ENCODE peak calls at places on chromosomes 5 and 9, in eight cellular contexts. S is SK-N-SH, T is HepG2, U is GM12878, D is HCT116, F is endothelial cell of umbilical vein, M is K562, E is H1. B is an unnamed sample.

GRCh38 chr5:118791986-118792734 is 196.2 kb downstream of the DTWD2 start:
- DNase-seq in S (peak; percentile 46), U (peak; percentile 36), E (peak; percentile 2), F (peak; percentile 66), T (peak; percentile 54), M (peak; percentile 50), D (peak; percentile 45), B (peak; percentile 67)

GRCh38 chr9:83794051-83794450 is 23.5 kb downstream of the GKAP1 start:
- DNase-seq in D (no peak), S (no peak), F (no peak), T (no peak), M (no peak), U (no peak), E (no peak), B (no peak)

GRCh38 chr9:16833285-16833684 is 37.2 kb downstream of the BNC2 start:
- DNase-seq in M (no peak), U (no peak), T (no peak), F (no peak), S (no peak), E (no peak), D (no peak), B (no peak)

GRCh38 chr9:37986771-37987258 is 82.2 kb downstream of the SHB start:
- DNase-seq in M (no peak), T (no peak), S (no peak), D (no peak), U (no peak), E (no peak), F (no peak), B (no peak)

GRCh38 chr5:129460951-129461815 is 1.1 kb downstream of the ADAMTS19 start:
- DNase-seq in T (no peak), D (no peak), U (no peak), S (peak; percentile 71), F (peak; percentile 10), M (peak; percentile 9), E (no peak), B (no peak)

GRCh38 chr5:174972291-174972690 is 247.9 kb downstream of the MSX2 start:
- DNase-seq in D (no peak), S (no peak), M (no peak), U (no peak), E (no peak), T (no peak), F (no peak), B (no peak)

GRCh38 chr5:153888781-153889180 is 149.9 kb downstream of the FAM114A2 start:
- DNase-seq in S (no peak), D (no peak), F (no peak), E (no peak), T (no peak), M (no peak), U (no peak), B (no peak)

GRCh38 chr9:114080773-114081440 is 2.8 kb upstream of the AMBP start:
- DNase-seq in D (no peak), S (no peak), F (no peak), M (no peak), U (no peak), E (no peak), T (peak; percentile 99), B (no peak)

GRCh38 chr5:146662229-146662628 is 146.2 kb upstream of the GPR151 start:
- DNase-seq in M (peak; percentile 9), S (no peak), F (peak; percentile 51), D (peak; percentile 3), T (peak; percentile 19), U (no peak), E (no peak), B (no peak)

GRCh38 chr5:60026174-60026573 is 132.6 kb upstream of the PDE4D start:
- DNase-seq in U (no peak), T (no peak), D (no peak), E (no peak), F (no peak), S (no peak), M (no peak), B (no peak)

GRCh38 chr5:135608361-135608760 is 29.6 kb upstream of the CXCL14 start:
- DNase-seq in S (no peak), U (no peak), T (no peak), D (no peak), E (no peak), M (no peak), F (no peak), B (no peak)

GRCh38 chr5:38636626-38637025 is 80.2 kb upstream of the LIFR start:
- DNase-seq in F (no peak), M (no peak), U (no peak), S (no peak), E (no peak), T (no peak), D (peak; percentile 57), B (no peak)

GRCh38 chr5:57383093-57383861 is 99.3 kb downstream of the ACTBL2 start:
- DNase-seq in E (no peak), D (peak; percentile 92), U (no peak), T (peak; percentile 30), F (peak; percentile 96), M (peak; percentile 88), S (peak; percentile 69), B (peak; percentile 45)

GRCh38 chr5:156582193-156582598 is 255.2 kb downstream of the SGCD start:
- DNase-seq in E (no peak), S (no peak), U (no peak), M (no peak), F (no peak), T (no peak), D (no peak), B (no peak)

GRCh38 chr9:73039253-73039915 is 86.5 kb upstream of the ALDH1A1 start:
- DNase-seq in F (peak; percentile 43), E (no peak), D (no peak), T (no peak), S (no peak), M (no peak), U (no peak), B (no peak)

GRCh38 chr5:108900668-108901067 is 153.0 kb downstream of the FER start:
- DNase-seq in E (no peak), M (no peak), T (peak; percentile 15), S (no peak), D (no peak), U (no peak), F (peak; percentile 24), B (no peak)

GRCh38 chr5:36152324-36153298 is 700 bp downstream of the SKP2 start:
- DNase-seq in F (peak; percentile 3), T (no peak), D (no peak), U (no peak), M (peak; percentile 27), S (peak; percentile 18), E (no peak), B (no peak)

GRCh38 chr9:106862946-106863740 is at the start of gene ZNF462:
- DNase-seq in F (peak; percentile 66), S (peak; percentile 59), U (no peak), D (no peak), E (no peak), M (no peak), T (no peak), B (no peak)

GRCh38 chr9:80553986-80554715 is 982.4 kb downstream of the TLE4 start:
- DNase-seq in F (no peak), E (no peak), M (no peak), D (no peak), U (no peak), T (no peak), S (no peak), B (no peak)

DNA sequence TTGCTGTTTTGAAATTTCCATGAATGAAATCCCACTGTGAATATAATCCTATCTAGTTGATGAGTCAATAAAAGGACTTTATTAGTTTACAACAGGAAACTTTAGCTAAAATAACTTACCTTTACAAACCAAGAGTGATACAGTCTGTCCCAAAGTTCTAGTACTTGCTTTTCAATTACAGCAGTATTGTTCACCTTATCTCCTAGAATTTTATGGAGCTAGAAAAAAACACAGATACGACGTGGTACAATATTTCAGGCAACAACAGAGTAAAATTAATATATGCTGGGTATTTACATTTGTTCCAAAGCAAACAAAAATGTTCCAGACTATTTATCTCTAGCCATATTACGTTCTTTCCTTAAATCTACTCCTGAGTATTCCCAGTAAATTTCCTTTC is 46.9 kb upstream of the CTNNAL1 start:
- DNase-seq in F (no peak), S (no peak), M (no peak), E (no peak), T (no peak), D (no peak), U (no peak), B (no peak)
- TF ChIP-seq POLR2AphosphoS5 in F (no peak), S (no peak), M (no peak), E (no peak), T (no peak), D (no peak), U (no peak), B (no peak)

GRCh38 chr5:58891072-58891970 is 308.4 kb downstream of the RAB3C start:
- DNase-seq in D (peak; percentile 33), F (peak; percentile 63), T (peak; percentile 24), E (peak; percentile 38), U (no peak), M (peak; percentile 42), S (peak; percentile 75), B (no peak)
- H3K27ac ChIP-seq in D (no peak overlapping the region), F (no peak overlapping the region), T (no peak overlapping the region), E (no peak overlapping the region), U (no peak overlapping the region), M (no peak overlapping the region), S (peak overlapping the region; percentile 52), B (peak overlapping the region; percentile 2)

DNA sequence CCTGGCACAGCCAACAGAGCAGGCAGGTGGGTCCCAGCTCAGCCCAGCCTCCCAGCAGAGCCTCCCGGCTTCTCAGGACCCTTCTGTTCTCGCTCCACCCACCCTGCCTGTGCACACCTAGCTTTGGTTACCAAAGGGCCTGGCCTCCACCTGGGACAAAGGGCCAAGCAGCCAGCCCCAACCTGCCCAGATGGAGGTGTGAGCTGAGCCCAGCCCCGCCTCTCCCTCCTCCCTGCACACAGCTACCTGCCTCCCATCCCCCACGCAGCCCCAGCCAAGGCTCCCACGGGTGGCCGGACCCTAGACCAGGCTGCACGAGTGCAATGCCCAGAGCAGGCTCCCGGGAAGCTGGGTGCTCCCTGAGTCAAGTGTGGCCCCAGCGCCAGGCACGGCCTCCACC is 5.6 kb downstream of the TPRN start:
- DNase-seq in T (no peak), E (no peak), F (no peak), U (no peak), M (no peak), D (no peak), S (no peak), B (no peak)
- H3K9ac ChIP-seq in T (peak overlapping the region; percentile 3), E (no peak overlapping the region), F (no peak overlapping the region), U (no peak overlapping the region), M (peak overlapping the region; percentile 57), D (no peak overlapping the region), S (no peak overlapping the region), B (no peak overlapping the region)

GRCh38 chr9:121737481-121737931 is 86.1 kb downstream of the DAB2IP start:
- DNase-seq in D (no peak), S (no peak), E (no peak), F (no peak), U (no peak), M (no peak), T (no peak), B (no peak)

GRCh38 chr9:121736147-121736721 is 84.8 kb downstream of the DAB2IP start:
- DNase-seq in U (no peak), S (no peak), D (no peak), E (no peak), M (peak; percentile 23), F (no peak), T (no peak), B (no peak)

GRCh38 chr9:121738391-121738790 is 87.0 kb downstream of the DAB2IP start:
- DNase-seq in D (no peak), U (no peak), E (no peak), S (no peak), T (no peak), M (no peak), F (no peak), B (no peak)

GRCh38 chr9:121735792-121736130 is 84.3 kb downstream of the DAB2IP start:
- DNase-seq in M (no peak), S (no peak), T (no peak), D (no peak), U (no peak), F (no peak), E (no peak), B (no peak)

GRCh38 chr9:121736964-121737462 is 85.6 kb downstream of the DAB2IP start:
- DNase-seq in D (no peak), T (peak; percentile 78), F (no peak), E (no peak), U (no peak), S (peak; percentile 60), M (peak; percentile 68), B (no peak)
- TF ChIP-seq POLR2AphosphoS5 in D (peak; percentile 28), T (peak; percentile 88), F (no peak), E (no peak), U (no peak), S (no peak), M (no peak), B (no peak)

B was measured in SK-N-MC.